ENCODE peak calls at places on chromosomes 13 and 19, in six cellular contexts. I is tibial artery, C is gastrocnemius medialis, H is fibroblast of lung, Z is colonic mucosa, B is testis. D is an unnamed sample. For H3K27me3, the result is how much of the 10 kb centered on the place peaks cover.

GRCh38 chr13:94344126-94344863 is 135.2 kb downstream of the DCT start:
- DNase-seq in I (no peak), B (no peak), C (no peak), H (no peak), Z (no peak), D (no peak)

GRCh38 chr19:14113762-14114414 is 3.7 kb downstream of the PRKACA start:
- DNase-seq in C (peak), Z (peak), H (no peak), I (no peak), B (peak), D (peak)

GRCh38 chr13:89763011-89763410 is 1584.5 kb upstream of the MIR17HG start:
- DNase-seq in Z (no peak), H (peak), B (no peak), C (no peak), I (no peak), D (no peak)

GRCh38 chr19:39413903-39414608 is 1.6 kb downstream of the PLEKHG2 start:
- DNase-seq in H (peak), Z (peak), I (peak), C (no peak), B (no peak), D (peak)

GRCh38 chr19:2624537-2625091 is 77.9 kb downstream of the GNG7 start:
- DNase-seq in Z (no peak), C (peak), H (no peak), B (peak), I (no peak), D (peak)

GRCh38 chr13:32340917-32341316 is 25.6 kb downstream of the BRCA2 start:
- DNase-seq in C (no peak), B (no peak), H (no peak), I (no peak), Z (no peak), D (no peak)

GRCh38 chr13:30376426-30377311 is 45.6 kb upstream of the UBE2L5 start:
- DNase-seq in C (no peak), I (no peak), Z (peak), B (no peak), H (no peak), D (no peak)

GRCh38 chr13:97141564-97142005 is 80.5 kb upstream of the MBNL2 start:
- DNase-seq in Z (peak), I (peak), B (peak), H (peak), C (no peak), D (peak)

GRCh38 chr19:8097681-8098567 is 45.4 kb downstream of the CCL25 start:
- DNase-seq in Z (no peak), B (no peak), I (no peak), C (no peak), H (no peak), D (no peak)

GRCh38 chr13:44523176-44524017 is 52.7 kb downstream of the TSC22D1 start:
- DNase-seq in I (no peak), H (peak), C (no peak), B (peak), Z (no peak), D (no peak)

GRCh38 chr13:26011996-26012688 is 39.7 kb downstream of the SHISA2 start:
- DNase-seq in Z (no peak), C (no peak), B (peak), H (no peak), I (no peak), D (no peak)

GRCh38 chr19:37930416-37930815 is 23.4 kb downstream of the SIPA1L3 start:
- DNase-seq in Z (no peak), I (no peak), C (no peak), H (no peak), B (no peak), D (no peak)

GRCh38 chr13:97627566-97627965 is 193.6 kb downstream of the RAP2A start:
- DNase-seq in Z (peak), C (peak), B (peak), H (peak), I (peak), D (peak)

GRCh38 chr13:39363393-39363792 is 239.6 kb downstream of the LHFPL6 start:
- DNase-seq in I (no peak), Z (no peak), C (no peak), B (no peak), H (peak), D (no peak)

GRCh38 chr13:110921695-110922094 is 6.8 kb upstream of the ANKRD10 start:
- DNase-seq in B (no peak), Z (no peak), C (no peak), H (no peak), I (no peak), D (no peak)

GRCh38 chr19:19615086-19615485 is 3.4 kb downstream of the PBX4 start:
- DNase-seq in I (no peak), H (no peak), Z (no peak), B (no peak), C (no peak), D (no peak)

GRCh38 chr13:72379581-72379980 is 347.8 kb downstream of the MZT1 start:
- DNase-seq in B (no peak), H (peak), C (no peak), Z (no peak), I (no peak), D (no peak)

GRCh38 chr13:94711561-94712286 is 621 bp downstream of the SOX21 start:
- DNase-seq in Z (no peak), B (no peak), C (no peak), I (no peak), H (peak), D (peak)

GRCh38 chr13:30924726-30925125 is 7.7 kb upstream of the TEX26 start:
- DNase-seq in H (no peak), C (no peak), B (no peak), Z (no peak), I (no peak), D (no peak)

GRCh38 chr13:78147905-78148304 is 229.3 kb upstream of the EDNRB start:
- DNase-seq in C (no peak), H (peak), Z (no peak), I (no peak), B (no peak), D (no peak)

GRCh38 chr19:46621191-46622117 is 3.4 kb downstream of the PTGIR start:
- DNase-seq in Z (no peak), I (no peak), C (no peak), H (no peak), B (no peak), D (peak)

GRCh38 chr13:113034451-113035208 is 65.6 kb downstream of the MCF2L start:
- DNase-seq in C (peak), B (peak), I (peak), H (peak), Z (peak), D (peak)

GRCh38 chr19:55270172-55270942 is 9.6 kb downstream of the HSPBP1 start:
- DNase-seq in B (no peak), C (no peak), I (peak), Z (no peak), H (no peak), D (no peak)

GRCh38 chr19:33697766-33698165 is 76.0 kb downstream of the CHST8 start:
- DNase-seq in H (no peak), B (no peak), C (no peak), Z (no peak), I (no peak), D (no peak)

GRCh38 chr13:52739468-52740071 is at the start of gene CNMD:
- DNase-seq in B (peak), I (no peak), C (no peak), Z (no peak), H (no peak), D (no peak)

GRCh38 chr19:12983561-12984142 is 11.6 kb upstream of the NFIX start:
- DNase-seq in I (peak), Z (peak), H (peak), C (no peak), B (peak), D (peak)

GRCh38 chr13:22285867-22286632 is 615.2 kb downstream of the FGF9 start:
- DNase-seq in Z (no peak), B (no peak), H (no peak), I (no peak), C (no peak), D (no peak)

GRCh38 chr13:80040219-80040976 is 300.5 kb downstream of the SPRY2 start:
- DNase-seq in C (no peak), I (no peak), Z (peak), B (no peak), H (peak), D (no peak)

GRCh38 chr13:76992548-76993001 is 694 bp downstream of the CLN5 start:
- DNase-seq in Z (peak), I (peak), C (no peak), B (peak), H (peak), D (peak)

GRCh38 chr19:8696993-8697392 is 1.6 kb downstream of the ACTL9 start:
- DNase-seq in C (no peak), Z (no peak), I (no peak), B (no peak), H (no peak), D (no peak)

GRCh38 chr13:80235559-80236296 is 105.2 kb downstream of the SPRY2 start:
- DNase-seq in B (no peak), H (peak), Z (peak), I (no peak), C (no peak), D (no peak)

DNA sequence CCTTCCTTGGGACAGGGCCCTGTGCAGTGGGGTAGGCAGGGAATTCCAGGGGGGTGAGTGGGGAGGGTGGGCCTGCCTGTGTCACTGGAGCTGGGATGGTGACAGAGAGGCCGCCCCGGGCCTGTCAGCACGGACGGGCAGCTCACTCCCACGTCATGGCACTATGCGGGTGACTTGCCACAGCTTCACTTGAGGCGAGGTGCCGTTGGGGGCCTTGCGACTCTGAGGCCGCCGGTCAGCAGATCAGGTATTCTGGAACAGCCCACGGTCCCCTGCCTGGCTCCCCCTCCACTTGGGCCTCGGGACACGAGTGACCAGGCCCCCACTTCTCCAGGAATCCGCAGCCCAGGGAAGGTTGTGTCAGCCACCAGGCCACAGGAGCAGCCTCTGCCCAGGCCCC is 2.9 kb upstream of the MIDN start:
- DNase-seq in I (no peak), B (no peak), Z (peak), C (peak), H (no peak), D (no peak)
- H3K4me3 ChIP-seq in I (peak), B (no peak), Z (peak), C (peak), H (no peak), D (no peak)

DNA sequence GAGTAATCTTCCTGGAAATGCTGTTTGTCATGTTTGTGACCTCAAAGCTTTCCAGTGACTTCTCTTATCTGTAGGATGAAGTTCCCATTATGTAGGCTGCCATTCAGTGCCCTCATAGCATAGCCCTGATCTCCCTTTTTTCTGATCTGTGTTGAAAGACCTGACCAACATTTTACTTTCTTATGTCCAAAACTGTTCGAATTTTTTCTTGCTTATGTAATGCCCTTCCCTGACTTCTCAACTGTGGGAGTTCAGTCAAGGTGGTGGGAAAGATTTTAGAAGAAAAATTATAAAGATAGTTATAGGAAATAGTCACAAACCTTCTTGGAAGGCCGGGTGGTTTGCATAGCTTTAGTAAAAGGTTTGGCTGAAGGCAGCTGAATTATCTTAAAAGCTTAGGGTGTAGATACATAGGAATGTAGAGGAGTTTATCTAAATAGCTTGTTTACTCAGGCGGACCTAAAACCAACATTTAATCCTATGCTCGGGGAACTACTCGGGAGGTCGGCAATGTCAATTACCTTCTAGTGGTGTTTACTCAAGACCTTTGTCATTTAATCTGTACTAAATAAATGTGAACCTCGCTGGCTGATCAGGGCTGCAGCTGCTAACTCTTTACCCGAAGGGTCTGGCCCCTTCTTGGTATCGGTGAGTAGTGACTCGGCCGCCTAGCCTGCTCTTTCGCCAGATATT is 44.3 kb downstream of the PSG3 start:
- DNase-seq in I (no peak), C (no peak), B (no peak), Z (no peak), H (no peak), D (no peak)
- H3K27me3 ChIP-seq in I (under half), C (under half), B (under half), Z (under half), H (under half), D (half or more)

DNA sequence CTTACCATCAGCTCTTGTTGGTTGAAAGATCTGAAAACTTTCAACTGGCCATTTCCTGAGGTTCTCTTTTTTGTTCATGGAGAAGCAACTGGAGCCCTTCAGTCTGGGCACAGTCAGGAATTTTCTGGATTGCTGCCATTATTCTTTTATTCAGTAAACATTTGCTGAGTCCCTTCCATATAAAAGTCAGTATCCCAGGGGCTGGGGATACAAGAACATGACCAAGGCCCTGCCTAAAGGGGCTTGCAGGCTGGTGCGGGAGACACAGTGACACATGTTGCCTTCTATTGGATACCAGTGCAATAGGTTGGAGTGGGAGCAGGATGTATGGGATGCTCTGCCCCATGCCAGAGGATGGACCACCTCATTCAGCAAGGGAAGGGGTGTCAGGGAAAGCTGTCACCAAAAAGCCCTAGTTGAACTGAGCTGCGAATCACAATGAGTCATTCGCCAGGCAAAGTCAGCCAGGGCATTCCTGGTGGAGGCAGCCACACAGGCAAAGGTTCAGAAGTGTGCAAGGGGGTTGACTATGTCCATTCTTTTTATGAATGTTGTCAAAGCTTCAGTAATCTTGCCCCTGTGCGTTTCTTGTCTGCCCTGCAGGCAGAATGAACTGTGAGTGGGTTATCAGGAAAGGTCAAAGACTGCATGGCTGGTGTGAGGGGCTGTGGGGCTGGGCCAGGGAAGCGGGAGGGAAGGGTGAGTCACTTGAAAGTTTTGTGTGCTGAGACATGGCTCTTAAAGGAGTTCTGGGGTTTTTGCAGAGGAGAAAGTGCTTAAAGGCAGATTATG is 395.9 kb downstream of the KCNRG start:
- DNase-seq in B (no peak), Z (no peak), C (no peak), I (peak), H (peak), D (no peak)
- H3K27ac ChIP-seq in B (no peak), Z (no peak), C (peak), I (no peak), H (peak), D (no peak)

DNA sequence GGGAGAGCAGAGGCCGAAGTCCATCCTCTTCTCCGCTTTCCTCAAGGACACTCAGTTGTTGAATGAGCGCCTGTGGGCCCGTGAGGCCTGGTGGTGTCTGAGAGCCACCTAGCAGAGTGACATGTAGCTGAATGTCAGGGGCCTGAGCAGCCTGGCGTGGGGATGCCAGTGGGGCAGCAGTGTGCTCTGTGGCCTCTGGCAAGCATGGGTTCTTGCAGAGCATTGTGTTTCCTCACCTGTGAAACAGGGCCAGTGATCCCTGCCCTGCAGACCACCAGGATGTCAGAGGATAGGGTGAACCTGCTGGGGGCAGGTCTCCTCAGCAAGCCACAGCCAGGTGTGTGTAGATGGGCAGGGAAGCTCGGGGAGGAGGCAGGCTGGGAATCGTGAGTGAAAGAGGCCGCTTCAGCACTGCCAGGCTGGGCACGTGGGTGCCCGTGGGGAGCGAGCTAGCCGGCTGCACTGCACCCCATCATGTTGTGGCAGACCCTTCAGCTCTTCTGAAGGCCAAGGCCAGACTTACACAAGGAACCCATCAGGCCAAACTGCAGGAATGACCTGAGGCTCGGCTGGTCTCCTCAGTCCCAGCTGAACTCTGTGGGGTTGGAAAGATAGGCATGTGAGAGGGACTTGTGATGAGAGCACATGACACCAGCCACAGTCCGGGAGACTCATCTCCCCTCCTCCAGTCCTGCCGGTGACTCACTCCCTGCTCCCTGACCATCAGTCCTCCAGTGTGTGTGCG is 5.0 kb downstream of the PPP1R37 start:
- DNase-seq in Z (peak), H (peak), B (peak), C (peak), I (peak), D (no peak)
- H3K4me3 ChIP-seq in Z (no peak), H (no peak), B (no peak), C (no peak), I (no peak), D (no peak)

D was measured in WERI-Rb-1.